ENCODE peak calls at places on chromosome 12, in four cellular contexts. One of them, this sample, is unnamed.

GRCh38 chr12:133203344-133204263 is 22.3 kb downstream of the ZNF268 start:
- DNase-seq in IMR-90: peak; percentile 20
- DNase-seq in prostate gland: no peak
- DNase-seq in transverse colon: no peak
- DNase-seq in this sample: no peak

GRCh38 chr12:77615331-77615730 is 215.4 kb upstream of the NAV3 start:
- DNase-seq in transverse colon: no peak
- DNase-seq in prostate gland: no peak
- DNase-seq in IMR-90: no peak
- DNase-seq in this sample: no peak

GRCh38 chr12:90546511-90546910 is 408.5 kb downstream of the CCER1 start:
- DNase-seq in prostate gland: no peak
- DNase-seq in transverse colon: no peak
- DNase-seq in IMR-90: no peak
- DNase-seq in this sample: no peak

GRCh38 chr12:113899042-113899843 is 66.9 kb downstream of the RBM19 start:
- DNase-seq in prostate gland: no peak
- DNase-seq in IMR-90: no peak
- DNase-seq in transverse colon: no peak
- DNase-seq in this sample: no peak

GRCh38 chr12:99809921-99810320 is 162.4 kb downstream of the GARIN6 start:
- DNase-seq in IMR-90: no peak
- DNase-seq in transverse colon: no peak
- DNase-seq in prostate gland: no peak
- DNase-seq in this sample: no peak

GRCh38 chr12:90970471-90970870 is 15.5 kb upstream of the CCER1 start:
- DNase-seq in transverse colon: no peak
- DNase-seq in IMR-90: peak; percentile 12
- DNase-seq in prostate gland: no peak
- DNase-seq in this sample: no peak

GRCh38 chr12:124754949-124755800 is 108.5 kb downstream of the SCARB1 start:
- DNase-seq in prostate gland: peak; percentile 72
- DNase-seq in transverse colon: peak; percentile 73
- DNase-seq in IMR-90: peak; percentile 67
- DNase-seq in this sample: peak; percentile 82

GRCh38 chr12:58725400-58726105 is 194.8 kb downstream of the LRIG3 start:
- DNase-seq in prostate gland: no peak
- DNase-seq in transverse colon: no peak
- DNase-seq in IMR-90: no peak
- DNase-seq in this sample: no peak

GRCh38 chr12:123067654-123068053 is 83.2 kb downstream of the PITPNM2 start:
- DNase-seq in prostate gland: no peak
- DNase-seq in transverse colon: no peak
- DNase-seq in IMR-90: no peak
- DNase-seq in this sample: no peak

GRCh38 chr12:1525858-1526257 is 68.5 kb downstream of the FBXL14 start:
- DNase-seq in transverse colon: no peak
- DNase-seq in prostate gland: no peak
- DNase-seq in IMR-90: no peak
- DNase-seq in this sample: no peak

GRCh38 chr12:94148841-94149780 is 734 bp downstream of the PLXNC1 start:
- DNase-seq in IMR-90: peak; percentile 23
- DNase-seq in prostate gland: no peak
- DNase-seq in transverse colon: peak; percentile 52
- DNase-seq in this sample: peak; percentile 60

GRCh38 chr12:1920971-1921370 is 2.5 kb upstream of the CACNA2D4 start:
- DNase-seq in IMR-90: no peak
- DNase-seq in transverse colon: no peak
- DNase-seq in prostate gland: peak; percentile 3
- DNase-seq in this sample: peak; percentile 61

GRCh38 chr12:49706351-49707126 is 666 bp downstream of the FMNL3 start:
- DNase-seq in transverse colon: peak; percentile 18
- DNase-seq in prostate gland: no peak
- DNase-seq in IMR-90: peak; percentile 47
- DNase-seq in this sample: peak; percentile 57

GRCh38 chr12:58896278-58896677 is 24.0 kb downstream of the LRIG3 start:
- DNase-seq in prostate gland: no peak
- DNase-seq in transverse colon: no peak
- DNase-seq in IMR-90: no peak
- DNase-seq in this sample: no peak

GRCh38 chr12:104562763-104563162 is 106.0 kb downstream of the CHST11 start:
- DNase-seq in IMR-90: no peak
- DNase-seq in transverse colon: no peak
- DNase-seq in prostate gland: no peak
- DNase-seq in this sample: no peak

GRCh38 chr12:16553457-16553856 is 52.5 kb downstream of the LMO3 start:
- DNase-seq in prostate gland: no peak
- DNase-seq in IMR-90: peak; percentile 62
- DNase-seq in transverse colon: no peak
- DNase-seq in this sample: no peak

GRCh38 chr12:59059401-59059935 is 139.2 kb upstream of the LRIG3 start:
- DNase-seq in prostate gland: no peak
- DNase-seq in IMR-90: no peak
- DNase-seq in transverse colon: no peak
- DNase-seq in this sample: no peak

DNA sequence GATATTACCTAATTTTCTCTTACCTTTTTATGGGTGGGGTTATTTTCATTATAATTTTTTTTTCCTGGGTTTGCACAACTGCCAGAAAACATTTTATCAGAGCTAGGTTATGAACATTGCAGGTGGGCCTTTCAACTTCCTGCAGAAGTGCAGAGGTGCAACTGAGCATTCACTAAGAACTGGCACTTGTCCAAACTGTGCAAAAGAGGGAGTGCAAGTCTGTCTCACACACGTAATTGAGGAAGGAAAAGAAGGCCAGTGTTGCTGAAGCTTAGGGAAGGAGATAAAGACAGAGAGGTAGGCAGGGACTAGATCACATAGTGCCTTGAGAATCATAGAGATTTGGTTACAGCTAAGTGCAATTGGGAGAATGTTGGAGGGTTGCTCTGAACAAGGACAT is 14.1 kb upstream of the AMN1 start:
- DNase-seq in IMR-90: no peak
- DNase-seq in transverse colon: no peak
- DNase-seq in prostate gland: no peak
- DNase-seq in this sample: no peak
- H3K27ac ChIP-seq in IMR-90: no peak overlapping the region
- H3K27ac ChIP-seq in transverse colon: no peak overlapping the region
- H3K27ac ChIP-seq in prostate gland: no peak overlapping the region
- H3K27ac ChIP-seq in this sample: peak overlapping the region; percentile 75

DNA sequence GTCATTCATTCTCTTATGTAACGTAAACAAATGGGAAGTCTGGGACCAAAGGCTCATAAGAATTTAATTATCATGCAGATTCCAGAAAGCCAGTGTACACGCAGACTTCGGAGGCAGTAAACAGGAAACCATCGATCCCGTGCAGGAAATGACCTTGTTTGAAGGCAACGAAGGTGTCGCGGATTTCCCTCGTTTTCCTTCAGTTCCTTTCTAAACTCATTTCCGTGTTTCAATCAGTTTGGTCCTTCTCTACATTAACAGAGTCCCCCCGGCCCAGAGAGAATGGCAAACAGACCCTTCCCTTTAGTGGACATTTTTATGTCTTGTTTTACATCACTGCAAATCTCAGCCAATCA is 6.3 kb upstream of the FOXJ2 start:
- DNase-seq in prostate gland: no peak
- DNase-seq in IMR-90: no peak
- DNase-seq in transverse colon: no peak
- DNase-seq in this sample: peak; percentile 54
- TF ChIP-seq POLR2A in prostate gland: no peak
- TF ChIP-seq POLR2A in IMR-90: no peak
- TF ChIP-seq POLR2A in transverse colon: no peak
- TF ChIP-seq POLR2A in this sample: peak; percentile 38

GRCh38 chr12:13443028-13443427 is 246.5 kb downstream of the EMP1 start:
- DNase-seq in transverse colon: no peak
- DNase-seq in IMR-90: no peak
- DNase-seq in prostate gland: no peak
- DNase-seq in this sample: no peak

GRCh38 chr12:13440844-13441243 is 244.3 kb downstream of the EMP1 start:
- DNase-seq in transverse colon: no peak
- DNase-seq in IMR-90: no peak
- DNase-seq in prostate gland: no peak
- DNase-seq in this sample: no peak

GRCh38 chr12:13444076-13444475 is 247.6 kb downstream of the EMP1 start:
- DNase-seq in IMR-90: no peak
- DNase-seq in prostate gland: no peak
- DNase-seq in transverse colon: no peak
- DNase-seq in this sample: no peak

GRCh38 chr12:13442457-13442856 is 245.9 kb downstream of the EMP1 start:
- DNase-seq in prostate gland: no peak
- DNase-seq in transverse colon: no peak
- DNase-seq in IMR-90: no peak
- DNase-seq in this sample: no peak

GRCh38 chr12:13443498-13443897 is 247.0 kb downstream of the EMP1 start:
- DNase-seq in transverse colon: no peak
- DNase-seq in prostate gland: no peak
- DNase-seq in IMR-90: no peak
- DNase-seq in this sample: no peak
- H3K4me3 ChIP-seq in transverse colon: no peak overlapping the region
- H3K4me3 ChIP-seq in prostate gland: no peak overlapping the region
- H3K4me3 ChIP-seq in IMR-90: no peak overlapping the region
- H3K4me3 ChIP-seq in this sample: no peak overlapping the region

GRCh38 chr12:132141976-132142678 is 2.0 kb downstream of the DDX51 start:
- DNase-seq in transverse colon: no peak
- DNase-seq in prostate gland: no peak
- DNase-seq in IMR-90: no peak
- DNase-seq in this sample: no peak

GRCh38 chr12:132144115-132145071 is at the start of the genes DDX51 and NOC4L:
- DNase-seq in prostate gland: peak; percentile 92
- DNase-seq in transverse colon: peak; percentile 95
- DNase-seq in IMR-90: peak; percentile 93
- DNase-seq in this sample: peak; percentile 93

GRCh38 chr12:132145334-132145733 is 1.1 kb downstream of the NOC4L start:
- DNase-seq in transverse colon: no peak
- DNase-seq in prostate gland: no peak
- DNase-seq in IMR-90: no peak
- DNase-seq in this sample: no peak

GRCh38 chr12:132142679-132143327 is 1.3 kb downstream of the DDX51 start:
- DNase-seq in IMR-90: no peak
- DNase-seq in prostate gland: no peak
- DNase-seq in transverse colon: no peak
- DNase-seq in this sample: no peak

DNA sequence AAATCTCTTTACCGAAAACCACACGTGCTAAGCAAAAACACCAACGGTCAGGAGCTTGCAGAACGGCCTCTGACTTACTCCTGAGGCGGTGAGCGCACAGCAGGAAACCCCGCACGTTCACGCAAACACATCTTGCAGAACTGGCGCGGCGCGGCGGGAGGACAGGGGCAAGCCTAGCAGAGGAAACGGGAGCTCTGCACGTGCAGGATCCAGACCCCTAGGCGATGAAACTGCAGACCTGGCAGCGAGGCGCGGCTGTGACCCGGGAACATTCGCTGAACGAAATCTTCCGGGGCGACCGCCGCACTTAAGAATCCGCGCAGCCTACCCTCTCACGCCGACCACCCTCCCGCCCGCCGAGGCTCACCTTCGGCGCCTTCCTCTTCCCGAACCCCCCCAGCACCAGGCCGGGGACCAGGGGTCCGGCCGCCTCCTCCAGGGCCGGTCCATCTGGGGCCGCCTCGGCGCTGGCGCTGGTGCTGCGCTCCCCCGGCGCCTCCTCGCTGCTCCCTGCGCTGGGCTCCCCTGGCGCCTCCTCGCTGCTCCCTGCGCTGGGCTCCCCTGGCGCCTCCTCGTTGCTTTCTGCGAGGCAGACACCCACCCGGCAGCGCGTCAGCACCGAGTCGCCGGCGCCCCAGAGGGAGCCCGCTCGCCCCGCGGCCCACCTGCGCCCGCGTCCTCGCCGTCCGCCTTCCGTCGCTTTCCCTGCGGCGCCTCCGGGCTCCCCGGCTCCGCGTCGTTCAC is 619 bp downstream of the DDX51 start:
- DNase-seq in transverse colon: no peak
- DNase-seq in prostate gland: no peak
- DNase-seq in IMR-90: no peak
- DNase-seq in this sample: no peak
- H3K27ac ChIP-seq in transverse colon: peak overlapping the region; percentile 92
- H3K27ac ChIP-seq in prostate gland: no peak overlapping the region
- H3K27ac ChIP-seq in IMR-90: peak overlapping the region; percentile 22
- H3K27ac ChIP-seq in this sample: peak overlapping the region; percentile 82

This sample was measured in Peyer's patch.